ENCODE peak calls at places on chromosomes 16 and 17, in four cellular contexts. One of them, this sample, is unnamed.

GRCh38 chr17:28760561-28760960 is 16.8 kb downstream of the TRAF4 start:
- DNase-seq in SK-N-SH: no peak
- DNase-seq in K562: no peak
- DNase-seq in H1: no peak
- DNase-seq in this sample: no peak

GRCh38 chr17:55513885-55514590 is 2.8 kb upstream of the SMIM36 start:
- DNase-seq in K562: peak
- DNase-seq in H1: peak
- DNase-seq in SK-N-SH: peak
- DNase-seq in this sample: peak

GRCh38 chr17:31535581-31535981 is 144.1 kb downstream of the RAB11FIP4 start:
- DNase-seq in K562: no peak
- DNase-seq in SK-N-SH: no peak
- DNase-seq in H1: no peak
- DNase-seq in this sample: no peak

GRCh38 chr17:38575781-38576180 is 30.0 kb downstream of the SRCIN1 start:
- DNase-seq in K562: no peak
- DNase-seq in H1: no peak
- DNase-seq in SK-N-SH: no peak
- DNase-seq in this sample: no peak

GRCh38 chr17:17151541-17151940 is 54.6 kb downstream of the PLD6 start:
- DNase-seq in K562: no peak
- DNase-seq in SK-N-SH: no peak
- DNase-seq in H1: no peak
- DNase-seq in this sample: no peak

GRCh38 chr17:35807371-35808144 is 1.7 kb upstream of the TAF15 start:
- DNase-seq in K562: no peak
- DNase-seq in H1: no peak
- DNase-seq in SK-N-SH: no peak
- DNase-seq in this sample: no peak

GRCh38 chr16:20409398-20410152 is at the start of gene ACSM5:
- DNase-seq in K562: peak
- DNase-seq in SK-N-SH: no peak
- DNase-seq in H1: no peak
- DNase-seq in this sample: no peak

GRCh38 chr17:43018932-43019331 is 3.3 kb downstream of the VAT1 start:
- DNase-seq in K562: no peak
- DNase-seq in SK-N-SH: no peak
- DNase-seq in H1: no peak
- DNase-seq in this sample: no peak

GRCh38 chr17:29005562-29005887 is 308 bp downstream of the SEZ6 start:
- DNase-seq in H1: no peak
- DNase-seq in SK-N-SH: no peak
- DNase-seq in K562: no peak
- DNase-seq in this sample: no peak

GRCh38 chr17:47607481-47607880 is 42.2 kb upstream of the KPNB1 start:
- DNase-seq in H1: no peak
- DNase-seq in SK-N-SH: no peak
- DNase-seq in K562: no peak
- DNase-seq in this sample: no peak

DNA sequence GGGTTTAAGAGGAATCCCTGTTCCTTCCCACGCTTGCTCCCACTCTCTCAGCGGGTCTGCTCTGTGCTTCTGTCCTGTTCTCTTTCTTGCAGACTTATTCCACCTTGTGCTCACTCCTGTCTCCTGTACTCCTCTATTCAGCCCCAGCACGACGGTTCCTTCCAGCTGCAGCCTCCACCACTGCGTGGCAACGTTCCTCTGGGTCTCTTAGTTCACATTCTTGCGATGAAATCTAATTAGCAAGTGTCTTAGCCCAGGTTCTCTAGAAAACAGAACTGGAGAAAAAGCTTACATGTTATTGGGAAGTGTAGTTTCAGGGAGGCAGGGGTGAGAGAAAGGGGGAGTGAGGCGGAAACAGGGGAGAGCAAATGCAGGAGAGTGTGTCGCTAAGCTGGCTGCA is 213.1 kb upstream of the NLRP1 start:
- DNase-seq in K562: no peak
- DNase-seq in H1: no peak
- DNase-seq in SK-N-SH: no peak
- DNase-seq in this sample: no peak
- TF ChIP-seq CTCF in K562: no peak
- TF ChIP-seq CTCF in H1: peak
- TF ChIP-seq CTCF in SK-N-SH: no peak
- TF ChIP-seq CTCF in this sample: no peak

DNA sequence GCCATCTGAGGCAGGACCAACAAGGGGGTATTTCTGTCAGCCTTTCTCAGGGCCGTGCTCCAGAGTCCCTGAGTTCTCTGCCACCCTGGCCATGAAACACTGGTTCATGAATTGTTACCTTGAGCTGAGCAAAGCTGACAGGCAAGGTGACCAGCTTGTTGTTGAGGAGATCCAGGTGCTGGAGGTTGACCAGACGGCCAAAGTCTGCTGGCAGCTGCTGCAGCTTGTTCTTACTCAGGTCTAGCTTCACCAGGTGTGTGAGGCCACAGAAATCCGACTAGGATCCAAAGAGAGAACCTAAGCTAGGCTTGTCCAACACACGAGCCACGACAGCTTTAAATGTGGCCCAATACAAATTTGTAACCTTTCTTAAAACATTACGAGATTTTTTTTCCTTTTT is 4.7 kb downstream of the LRRC59 start:
- DNase-seq in K562: no peak
- DNase-seq in SK-N-SH: no peak
- DNase-seq in H1: no peak
- DNase-seq in this sample: no peak
- TF ChIP-seq TEAD4 in K562: no peak
- TF ChIP-seq TEAD4 in SK-N-SH: no peak
- TF ChIP-seq TEAD4 in H1: no peak
- TF ChIP-seq TEAD4 in this sample: no peak

GRCh38 chr17:19264277-19264676 is 27.1 kb downstream of the EPN2 start:
- DNase-seq in H1: no peak
- DNase-seq in SK-N-SH: no peak
- DNase-seq in K562: no peak
- DNase-seq in this sample: no peak

GRCh38 chr17:19262650-19263620 is 25.8 kb downstream of the EPN2 start:
- DNase-seq in K562: no peak
- DNase-seq in H1: no peak
- DNase-seq in SK-N-SH: no peak
- DNase-seq in this sample: no peak

GRCh38 chr17:19258371-19258770 is 21.2 kb downstream of the EPN2 start:
- DNase-seq in K562: no peak
- DNase-seq in H1: no peak
- DNase-seq in SK-N-SH: no peak
- DNase-seq in this sample: no peak

GRCh38 chr17:19263621-19264010 is 26.4 kb downstream of the EPN2 start:
- DNase-seq in K562: no peak
- DNase-seq in SK-N-SH: no peak
- DNase-seq in H1: no peak
- DNase-seq in this sample: no peak

GRCh38 chr17:19260958-19261357 is 23.8 kb downstream of the EPN2 start:
- DNase-seq in K562: no peak
- DNase-seq in H1: no peak
- DNase-seq in SK-N-SH: no peak
- DNase-seq in this sample: no peak
- TF ChIP-seq CTCF in K562: no peak
- TF ChIP-seq CTCF in H1: peak
- TF ChIP-seq CTCF in SK-N-SH: peak
- TF ChIP-seq CTCF in this sample: no peak

DNA sequence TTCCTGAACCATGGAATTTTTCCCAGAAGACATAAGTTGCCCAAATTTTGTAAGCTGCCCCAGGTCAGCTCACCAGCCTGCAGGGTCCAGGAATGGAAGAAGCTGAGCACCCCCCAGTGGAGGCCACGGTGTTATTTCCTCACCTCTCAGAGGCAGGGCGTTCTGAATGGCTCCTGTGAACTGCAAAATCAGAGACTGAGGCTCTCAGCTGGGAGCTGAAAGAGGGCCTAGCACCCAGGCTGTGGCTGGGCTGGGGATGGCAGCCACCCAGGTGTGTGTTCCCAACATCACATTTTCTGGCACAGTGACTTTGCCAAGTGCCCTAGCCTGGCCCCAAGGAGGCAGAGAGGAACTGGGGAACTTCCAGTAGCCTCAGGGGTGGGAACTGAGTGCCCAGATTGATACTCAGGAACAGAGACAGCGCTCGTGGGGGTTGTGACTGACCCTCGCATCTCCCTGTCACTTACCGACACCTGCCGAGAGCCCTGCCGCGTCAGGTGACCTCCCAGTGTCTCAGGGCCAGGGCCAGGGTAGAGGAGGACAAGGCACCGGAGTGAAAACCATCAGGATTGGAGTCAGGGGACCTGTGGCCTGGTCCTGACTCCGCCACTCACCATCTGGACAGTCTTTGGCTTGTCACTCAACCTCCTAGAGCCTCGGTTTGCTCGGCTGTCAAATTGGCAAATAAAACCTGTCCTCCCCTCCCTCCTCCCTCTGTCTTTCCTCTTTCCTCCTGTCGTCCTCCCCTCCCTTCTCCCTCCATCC is 11.3 kb downstream of the CACNG4 start:
- DNase-seq in K562: peak
- DNase-seq in SK-N-SH: no peak
- DNase-seq in H1: no peak
- DNase-seq in this sample: peak
- TF ChIP-seq TEAD4 in K562: no peak
- TF ChIP-seq TEAD4 in SK-N-SH: no peak
- TF ChIP-seq TEAD4 in H1: no peak
- TF ChIP-seq TEAD4 in this sample: no peak

DNA sequence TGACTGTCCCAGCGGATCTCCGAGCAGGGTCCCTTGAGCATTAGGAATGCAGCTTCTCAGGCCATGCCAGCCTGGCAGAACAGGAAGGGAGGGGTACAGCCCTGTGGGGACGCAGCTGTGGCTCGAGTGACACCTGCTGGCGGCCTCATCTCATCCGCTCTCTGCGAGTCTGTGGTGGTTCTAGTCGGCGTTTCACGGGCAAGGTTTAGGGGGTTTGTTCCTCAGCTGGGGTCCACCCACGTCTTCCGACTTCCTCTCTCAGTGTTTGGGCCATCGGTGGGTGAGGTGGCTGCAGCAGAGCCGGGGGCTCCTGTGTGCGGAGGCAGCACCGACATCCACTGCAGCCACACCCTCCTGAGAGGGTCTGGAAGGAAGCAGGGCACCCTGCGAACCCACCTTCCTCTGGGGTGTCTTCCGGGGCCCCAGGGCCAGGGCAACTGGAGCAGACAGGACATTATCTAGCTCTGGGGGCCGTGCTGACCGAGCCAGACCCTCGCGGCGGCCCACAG is 33.3 kb downstream of the JPH3 start:
- DNase-seq in H1: no peak
- DNase-seq in K562: peak
- DNase-seq in SK-N-SH: peak
- DNase-seq in this sample: peak
- TF ChIP-seq CTCF in H1: peak
- TF ChIP-seq CTCF in K562: peak
- TF ChIP-seq CTCF in SK-N-SH: peak
- TF ChIP-seq CTCF in this sample: no peak

GRCh38 chr16:55572439-55572838 is 6.0 kb downstream of the CAPNS2 start:
- DNase-seq in H1: no peak
- DNase-seq in SK-N-SH: no peak
- DNase-seq in K562: peak
- DNase-seq in this sample: no peak
- TF ChIP-seq TEAD4 in H1: no peak
- TF ChIP-seq TEAD4 in SK-N-SH: no peak
- TF ChIP-seq TEAD4 in K562: no peak
- TF ChIP-seq TEAD4 in this sample: no peak